ENCODE peak calls at places on chromosomes 2 and 18, in six cellular contexts. L, F, N, C, T and V are unnamed samples.

GRCh38 chr2:8214221-8214620 is 467.6 kb upstream of the ID2 start:
- DNase-seq in L (no peak), F (no peak), N (no peak), C (no peak), T (no peak), V (no peak)

GRCh38 chr2:84833481-84834150 is 47.3 kb downstream of the TRABD2A start:
- DNase-seq in L (no peak), F (no peak), N (no peak), C (no peak), T (peak; percentile 18), V (no peak)

GRCh38 chr2:226317970-226318369 is 481.6 kb downstream of the IRS1 start:
- DNase-seq in L (no peak), F (no peak), N (no peak), C (no peak), T (no peak), V (no peak)

GRCh38 chr2:241163601-241164118 is 13.4 kb downstream of the PPP1R7 start:
- DNase-seq in L (no peak), F (no peak), N (no peak), C (no peak), T (no peak), V (no peak)

GRCh38 chr18:49359732-49360444 is 100.6 kb downstream of the DYM start:
- DNase-seq in L (no peak), F (peak; percentile 81), N (peak; percentile 66), C (no peak), T (no peak), V (no peak)

GRCh38 chr18:27803957-27804356 is 373.0 kb downstream of the CDH2 start:
- DNase-seq in L (no peak), F (no peak), N (peak; percentile 28), C (no peak), T (no peak), V (no peak)

GRCh38 chr18:23824704-23825103 is 135.5 kb downstream of the LAMA3 start:
- DNase-seq in L (no peak), F (peak; percentile 26), N (peak; percentile 58), C (no peak), T (no peak), V (no peak)

GRCh38 chr2:12642332-12642731 is 74.4 kb upstream of the TRIB2 start:
- DNase-seq in L (no peak), F (no peak), N (no peak), C (no peak), T (no peak), V (no peak)

GRCh38 chr2:85326406-85326945 is 1.3 kb downstream of the TGOLN2 start:
- DNase-seq in L (no peak), F (peak; percentile 30), N (peak; percentile 61), C (no peak), T (peak; percentile 64), V (no peak)

GRCh38 chr2:201402651-201403573 is 45.8 kb upstream of the FLACC1 start:
- DNase-seq in L (no peak), F (peak; percentile 47), N (peak; percentile 71), C (no peak), T (no peak), V (no peak)

GRCh38 chr2:16525265-16525887 is 140.3 kb downstream of the CYRIA start:
- DNase-seq in L (no peak), F (no peak), N (peak; percentile 10), C (no peak), T (no peak), V (no peak)

GRCh38 chr18:3690682-3691066 is 240.7 kb downstream of the TGIF1 start:
- DNase-seq in L (no peak), F (no peak), N (no peak), C (no peak), T (no peak), V (no peak)

GRCh38 chr2:96399342-96400048 is 63.9 kb downstream of the NCAPH start:
- DNase-seq in L (no peak), F (no peak), N (no peak), C (no peak), T (no peak), V (no peak)

GRCh38 chr2:11456251-11456650 is 9.7 kb downstream of the E2F6 start:
- DNase-seq in L (no peak), F (no peak), N (no peak), C (no peak), T (peak; percentile 12), V (no peak)

GRCh38 chr2:178412047-178412446 is 38.9 kb downstream of the PRKRA start:
- DNase-seq in L (no peak), F (no peak), N (no peak), C (no peak), T (no peak), V (no peak)

GRCh38 chr2:73020657-73021370 is 50.7 kb downstream of the SFXN5 start:
- DNase-seq in L (no peak), F (peak; percentile 79), N (peak; percentile 87), C (no peak), T (no peak), V (no peak)

GRCh38 chr2:142755191-142755590 is 122.3 kb upstream of the KYNU start:
- DNase-seq in L (no peak), F (peak; percentile 6), N (no peak), C (no peak), T (no peak), V (no peak)

GRCh38 chr2:51650769-51651168 is 618.8 kb upstream of the NRXN1 start:
- DNase-seq in L (no peak), F (no peak), N (no peak), C (no peak), T (no peak), V (no peak)

GRCh38 chr2:191304939-191305875 is 60.0 kb downstream of the MYO1B start:
- DNase-seq in L (no peak), F (peak; percentile 78), N (peak; percentile 93), C (no peak), T (no peak), V (no peak)

GRCh38 chr2:41136966-41137494 is 685.1 kb upstream of the SLC8A1 start:
- DNase-seq in L (no peak), F (peak; percentile 41), N (peak; percentile 31), C (no peak), T (no peak), V (no peak)

GRCh38 chr2:37181726-37182684 is 6.5 kb downstream of the SULT6B1 start:
- DNase-seq in L (no peak), F (peak; percentile 8), N (peak; percentile 76), C (no peak), T (no peak), V (no peak)